ENCODE peak calls at places on chromosomes 12 and 14, in six cellular contexts. M is A549, Q is HepG2, Y is K562, T is GM12878, K is upper lobe of left lung. C is an unnamed sample.

GRCh38 chr12:104588048-104588942 is 131.5 kb downstream of the CHST11 start:
- ATAC-seq in Q (no peak), Y (peak), K (no peak), M (peak), T (no peak), C (no peak)

GRCh38 chr14:31241450-31242114 is 34.0 kb upstream of the HECTD1 start:
- ATAC-seq in K (no peak), T (peak), Q (peak), M (no peak), Y (peak), C (peak)

GRCh38 chr12:75115748-75116147 is 93.9 kb downstream of the KCNC2 start:
- ATAC-seq in K (no peak), Y (no peak), T (no peak), Q (no peak), M (no peak), C (no peak)

GRCh38 chr12:96882862-96883261 is 24.2 kb upstream of the NEDD1 start:
- ATAC-seq in Q (no peak), K (no peak), T (no peak), Y (no peak), M (no peak), C (no peak)

GRCh38 chr12:121423682-121424631 is 24.0 kb downstream of the RNF34 start:
- ATAC-seq in Y (no peak), M (no peak), K (no peak), Q (no peak), T (no peak), C (peak)

GRCh38 chr14:50954811-50955372 is 10.6 kb upstream of the PYGL start:
- ATAC-seq in T (peak), Y (peak), M (peak), K (no peak), Q (peak), C (peak)

GRCh38 chr12:25884024-25884919 is 74.2 kb upstream of the RASSF8 start:
- ATAC-seq in Q (peak), T (no peak), K (peak), M (no peak), Y (no peak), C (peak)

GRCh38 chr12:81128930-81129554 is 51.2 kb downstream of the ACSS3 start:
- ATAC-seq in K (no peak), T (peak), Q (peak), Y (no peak), M (peak), C (no peak)

GRCh38 chr14:63745858-63746425 is 18.1 kb upstream of the SGPP1 start:
- ATAC-seq in Y (peak), T (peak), M (peak), Q (peak), K (no peak), C (no peak)

GRCh38 chr14:77593501-77593911 is 22.9 kb downstream of the SPTLC2 start:
- ATAC-seq in T (peak), Q (no peak), M (no peak), K (no peak), Y (peak), C (no peak)

GRCh38 chr14:23017091-23017490 is 7.1 kb upstream of the C14orf93 start:
- ATAC-seq in T (no peak), K (no peak), Q (no peak), M (no peak), Y (no peak), C (no peak)

GRCh38 chr12:80936642-80937390 is 918 bp downstream of the LIN7A start:
- ATAC-seq in M (peak), T (peak), Y (no peak), Q (peak), K (peak), C (peak)

GRCh38 chr14:105337966-105338365 is 23.4 kb downstream of the PACS2 start:
- ATAC-seq in Y (no peak), M (no peak), K (no peak), Q (no peak), T (no peak), C (peak)

GRCh38 chr12:131002271-131002670 is 48.6 kb downstream of the ADGRD1 start:
- ATAC-seq in T (peak), K (peak), M (no peak), Q (no peak), Y (no peak), C (no peak)

GRCh38 chr14:69674546-69675245 is 63.3 kb downstream of the SUSD6 start:
- ATAC-seq in K (no peak), M (no peak), Y (no peak), T (no peak), Q (no peak), C (no peak)

GRCh38 chr14:36747411-36748184 is 85.9 kb downstream of the PAX9 start:
- ATAC-seq in Y (peak), Q (peak), M (no peak), K (no peak), T (no peak), C (no peak)

GRCh38 chr12:85843606-85844325 is 7.6 kb upstream of the RASSF9 start:
- ATAC-seq in M (no peak), Y (no peak), Q (peak), K (peak), T (peak), C (no peak)

GRCh38 chr12:40015360-40015759 is 90.5 kb downstream of the SLC2A13 start:
- ATAC-seq in Q (no peak), M (no peak), Y (no peak), K (no peak), T (no peak), C (no peak)

GRCh38 chr12:48865141-48865440 is 579 bp downstream of the RND1 start:
- ATAC-seq in T (no peak), K (peak), Q (peak), Y (peak), M (no peak), C (no peak)

GRCh38 chr12:91009319-91009950 is 4.7 kb upstream of the EPYC start:
- ATAC-seq in M (no peak), T (peak), Q (no peak), K (no peak), Y (no peak), C (no peak)

GRCh38 chr14:21860172-21860571 is 186.6 kb upstream of the OR4E1 start:
- ATAC-seq in M (no peak), T (peak), Y (peak), K (no peak), Q (peak), C (no peak)

GRCh38 chr12:92439397-92439779 is 263.4 kb upstream of the PLEKHG7 start:
- ATAC-seq in M (peak), K (no peak), Y (no peak), Q (no peak), T (peak), C (peak)

GRCh38 chr12:126159139-126159538 is 1093.9 kb downstream of the AACS start:
- ATAC-seq in Y (no peak), K (no peak), T (no peak), M (no peak), Q (no peak), C (no peak)

DNA sequence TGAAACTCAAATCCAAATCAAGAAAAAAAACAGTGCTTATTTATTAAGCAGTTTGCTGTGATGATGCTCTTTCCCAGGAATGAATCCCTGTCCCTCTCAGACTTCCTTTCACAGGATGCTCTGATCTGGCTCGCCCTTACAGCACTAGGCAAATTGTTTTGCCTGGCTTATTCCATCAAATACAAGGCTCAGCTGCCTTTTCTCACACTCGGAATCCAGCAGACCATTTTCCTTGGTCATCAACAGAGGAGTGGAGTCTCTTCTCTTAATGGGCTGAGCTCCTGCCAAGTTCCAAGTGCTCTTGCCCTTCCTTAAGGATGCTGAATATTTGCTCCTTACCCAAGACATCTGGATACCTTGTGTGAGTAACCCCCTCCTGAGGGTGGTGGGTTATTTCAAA is 264.2 kb upstream of the FAR2 start:
- ATAC-seq in K (no peak), M (no peak), Y (no peak), Q (no peak), T (no peak), C (no peak)
- TF ChIP-seq EP300 in K (no peak), M (no peak), Y (no peak), Q (no peak), T (no peak), C (no peak)

DNA sequence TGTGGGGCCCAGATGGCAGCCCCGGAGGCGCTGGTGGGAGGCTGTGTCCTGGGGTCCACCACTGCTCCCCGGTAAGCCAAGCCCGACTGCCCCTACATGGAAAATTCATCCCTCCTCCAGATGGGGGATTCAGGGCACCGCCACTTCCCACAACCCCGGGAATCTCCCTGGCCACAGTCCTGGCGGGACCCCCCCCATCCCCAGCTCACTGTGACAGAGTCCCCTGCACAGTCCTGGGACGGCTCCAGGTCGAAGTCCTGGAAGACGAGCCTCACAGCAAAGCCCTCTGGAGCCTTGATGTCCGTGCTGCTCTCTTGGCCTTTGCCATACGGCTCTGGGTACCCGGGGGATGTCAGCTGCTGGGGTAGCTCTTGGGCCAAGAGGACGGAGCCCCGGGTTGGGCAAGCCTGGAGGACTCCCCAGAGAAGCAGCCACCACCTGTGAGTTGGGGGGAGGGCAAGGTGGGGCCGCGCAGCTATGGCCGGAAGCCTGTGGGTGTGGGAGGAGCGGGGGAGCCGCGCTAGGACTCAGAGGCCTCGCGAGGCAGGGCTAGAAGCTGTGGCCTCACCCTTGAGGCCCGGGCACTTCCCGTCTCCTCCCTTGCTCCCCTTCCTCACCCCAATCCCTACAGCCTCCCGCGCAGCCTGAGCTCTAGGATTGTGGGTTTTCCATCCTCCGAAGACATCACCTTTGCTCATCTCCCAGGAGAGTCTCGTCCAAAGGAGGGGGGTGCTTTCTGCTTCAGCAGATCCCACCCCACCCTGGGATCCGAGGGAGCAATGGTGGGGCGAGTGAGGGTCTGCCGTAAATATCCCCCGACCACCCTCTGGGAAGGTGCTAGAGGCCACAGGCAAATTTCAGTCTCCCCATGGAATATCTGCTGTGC is 729 bp downstream of the C1RL start:
- ATAC-seq in Y (peak), Q (peak), T (peak), K (peak), M (peak), C (peak)
- TF ChIP-seq POLR2A in Y (peak), Q (peak), T (peak), K (no peak), M (peak), C (peak)

DNA sequence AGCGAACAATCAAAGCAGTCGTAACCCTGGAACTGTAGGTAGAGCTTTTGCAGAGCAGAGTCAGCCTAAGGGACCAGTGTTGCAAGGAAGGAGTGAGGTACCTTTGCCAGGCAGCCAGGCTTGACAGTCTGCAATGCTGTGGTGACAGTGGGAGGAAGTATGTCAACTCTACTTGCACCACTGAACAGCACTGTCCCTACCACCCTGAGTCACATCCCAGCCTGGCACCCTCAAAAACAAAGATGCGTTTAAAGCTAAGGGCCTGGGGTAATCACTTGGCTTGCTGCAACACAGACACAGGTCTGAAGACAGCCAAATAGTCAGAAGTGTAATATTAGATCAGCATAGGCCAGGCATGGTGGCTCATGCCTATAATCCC is 141.9 kb downstream of the DPF3 start:
- ATAC-seq in Q (no peak), M (no peak), Y (no peak), T (peak), K (no peak), C (no peak)
- H3K27ac ChIP-seq in Q (no peak), M (no peak), Y (no peak), T (no peak), K (no peak), C (no peak)

GRCh38 chr12:50313256-50313931 is 30.1 kb upstream of the LIMA1 start:
- ATAC-seq in Y (no peak), T (no peak), Q (no peak), K (no peak), M (no peak), C (no peak)
- TF ChIP-seq EP300 in Y (no peak), T (no peak), Q (no peak), K (no peak), M (no peak), C (no peak)

GRCh38 chr12:52054838-52055741 is 3.8 kb downstream of the NR4A1 start:
- ATAC-seq in Y (no peak), T (no peak), K (no peak), M (no peak), Q (no peak), C (no peak)
- TF ChIP-seq POLR2A in Y (no peak), T (no peak), K (no peak), M (no peak), Q (no peak), C (no peak)

DNA sequence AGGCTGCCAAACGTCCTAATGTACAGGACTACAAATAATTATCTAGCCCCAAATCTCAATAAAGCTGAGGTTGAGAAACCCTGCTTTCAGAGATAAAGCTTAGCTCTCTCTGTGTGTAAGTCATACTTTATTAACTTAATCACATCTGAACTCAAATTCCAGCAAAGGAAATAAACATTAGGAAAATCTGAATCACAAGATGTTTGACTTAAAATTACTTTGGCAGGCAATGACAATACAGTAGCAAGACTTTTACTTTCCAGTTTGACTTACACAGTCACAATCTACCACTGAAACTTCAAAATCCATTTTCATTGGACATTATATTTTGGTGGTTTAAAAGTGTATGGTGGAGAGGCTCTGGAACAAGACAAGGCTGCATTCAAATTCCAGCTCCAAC is 11.4 kb downstream of the TMEM116 start:
- ATAC-seq in M (no peak), Q (no peak), Y (no peak), K (no peak), T (no peak), C (no peak)
- H3K27ac ChIP-seq in M (no peak), Q (no peak), Y (no peak), K (peak), T (no peak), C (peak)

DNA sequence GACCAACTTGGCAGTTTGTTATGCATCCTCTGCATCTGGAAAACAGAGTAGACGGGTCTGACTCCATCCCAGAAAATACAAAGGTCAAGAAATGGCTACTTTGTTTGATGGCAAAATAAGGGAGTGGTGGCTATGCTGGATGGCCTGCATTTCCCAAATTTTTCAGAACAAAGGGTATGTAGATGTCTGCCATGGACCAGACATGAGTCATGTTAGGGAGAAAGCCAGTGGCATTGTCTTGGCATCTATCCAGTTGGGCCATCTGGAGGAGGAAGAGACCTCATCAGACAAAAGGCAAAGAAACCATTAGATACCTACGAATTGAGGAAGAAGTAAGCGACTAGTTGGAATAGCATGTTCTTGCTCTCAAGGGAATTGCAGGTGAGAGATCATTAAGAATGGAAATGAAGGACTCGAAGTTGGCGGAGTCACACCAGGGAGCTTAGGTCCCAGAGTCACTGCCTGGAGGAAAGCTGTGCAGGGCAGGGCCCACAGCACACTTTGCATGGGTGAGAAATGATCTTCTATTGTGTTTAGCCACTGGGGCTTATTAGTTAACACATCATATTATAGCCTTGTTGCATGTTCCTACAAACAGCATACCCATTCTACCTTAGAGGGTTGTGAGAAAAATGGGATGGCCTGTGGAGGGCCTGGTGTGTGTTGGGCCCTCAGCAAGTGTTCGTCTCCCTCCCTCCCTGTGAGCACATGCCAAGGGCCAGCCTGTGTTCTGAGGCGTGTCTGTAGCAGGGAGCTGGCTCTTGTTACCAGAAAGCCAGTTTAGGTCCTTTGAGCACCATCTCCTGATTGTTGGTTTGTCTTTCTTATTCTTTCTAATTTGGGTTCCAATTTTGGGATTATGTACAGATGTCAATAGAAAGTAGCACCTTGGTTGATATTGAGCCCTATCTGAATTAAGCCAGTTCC is 119.4 kb downstream of the KTN1 start:
- ATAC-seq in K (no peak), T (no peak), Y (no peak), Q (no peak), M (peak), C (no peak)
- TF ChIP-seq EP300 in K (no peak), T (no peak), Y (no peak), Q (no peak), M (peak), C (no peak)

DNA sequence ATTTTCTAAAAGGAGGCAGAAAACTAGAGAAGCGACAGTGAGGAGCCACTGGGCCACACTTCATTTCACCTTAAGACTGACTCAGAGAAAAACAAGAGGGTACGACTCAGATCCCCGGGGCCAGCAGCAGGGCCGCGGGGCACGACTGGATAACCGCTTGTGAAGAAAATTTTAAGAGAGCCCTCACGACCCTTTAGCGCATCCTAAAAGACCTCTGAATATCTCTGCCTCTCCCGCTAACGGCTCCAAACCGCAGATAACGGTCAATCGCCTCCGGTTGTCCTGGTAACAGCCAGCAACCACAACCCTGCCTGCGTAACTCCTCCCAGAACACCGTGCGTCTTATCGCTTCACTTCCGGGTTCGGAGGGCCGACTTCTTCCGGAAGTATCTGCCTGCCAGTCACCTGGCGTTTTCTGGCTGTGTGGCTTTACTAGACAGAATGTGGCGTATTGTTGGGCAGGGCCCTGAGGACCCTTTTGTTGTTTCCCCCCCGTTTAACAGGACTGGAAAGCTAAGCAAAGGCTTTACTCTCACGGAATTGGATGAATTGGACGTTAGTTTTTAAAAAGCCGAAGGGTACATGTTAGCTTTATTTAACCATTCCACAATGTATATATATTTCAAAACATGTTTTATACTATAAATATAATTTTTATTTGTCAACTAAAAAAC is 5.4 kb upstream of the ATP23 start:
- ATAC-seq in T (peak), M (peak), Y (peak), K (peak), Q (peak), C (peak)
- TF ChIP-seq POLR2A in T (peak), M (peak), Y (peak), K (no peak), Q (peak), C (peak)

C was measured in gastroesophageal sphincter.